ENCODE peak calls at places on chromosome 13, in nine cellular contexts. Y is neural progenitor cell, K is GM23338, W is PC-3, R is hepatocyte, Q is GM23248, O is HCT116, P is SK-N-SH, T is OCI-LY7. I is an unnamed sample. For H4K20me1, the result is how much of the 10 kb centered on the place peaks cover.

GRCh38 chr13:84418041-84418440 is 535.8 kb upstream of the SLITRK1 start:
- DNase-seq in Y (no peak), K (no peak), W (no peak), R (no peak), Q (no peak), O (no peak), P (no peak), T (no peak), I (no peak)

GRCh38 chr13:30103161-30103858 is 204.0 kb downstream of the KATNAL1 start:
- DNase-seq in Y (no peak), K (no peak), W (no peak), R (no peak), Q (no peak), O (no peak), P (no peak), T (no peak), I (no peak)

GRCh38 chr13:93260591-93260990 is 34.0 kb downstream of the GPC6 start:
- DNase-seq in Y (no peak), K (no peak), W (peak), R (no peak), Q (peak), O (no peak), P (no peak), T (no peak), I (no peak)

GRCh38 chr13:73984949-73985691 is 149.1 kb downstream of the KLF12 start:
- DNase-seq in Y (no peak), K (peak), W (no peak), R (no peak), Q (no peak), O (no peak), P (no peak), T (no peak), I (no peak)

GRCh38 chr13:20178156-20178555 is 14.6 kb downstream of the GJB2 start:
- DNase-seq in Y (no peak), K (no peak), W (no peak), R (no peak), Q (peak), O (no peak), P (no peak), T (no peak), I (no peak)

GRCh38 chr13:30676672-30677071 is 58.7 kb upstream of the ALOX5AP start:
- DNase-seq in Y (no peak), K (peak), W (peak), R (peak), Q (peak), O (no peak), P (no peak), T (no peak), I (no peak)

GRCh38 chr13:25018729-25019115 is 77.2 kb upstream of the PABPC3 start:
- DNase-seq in Y (peak), K (peak), W (no peak), R (no peak), Q (no peak), O (no peak), P (no peak), T (no peak), I (no peak)

GRCh38 chr13:75550159-75550567 is 572 bp downstream of the UCHL3 start:
- DNase-seq in Y (peak), K (peak), W (peak), R (peak), Q (peak), O (peak), P (peak), T (peak), I (peak)

GRCh38 chr13:60164490-60164889 is 762 bp upstream of the DIAPH3 start:
- DNase-seq in Y (peak), K (peak), W (peak), R (no peak), Q (peak), O (no peak), P (no peak), T (no peak), I (no peak)

GRCh38 chr13:30409911-30410704 is 12.2 kb upstream of the UBE2L5 start:
- DNase-seq in Y (no peak), K (no peak), W (peak), R (peak), Q (peak), O (no peak), P (no peak), T (no peak), I (no peak)

GRCh38 chr13:99200433-99201167 is at the start of gene UBAC2:
- DNase-seq in Y (peak), K (peak), W (peak), R (peak), Q (peak), O (peak), P (peak), T (peak), I (peak)

GRCh38 chr13:44508562-44509062 is 67.5 kb downstream of the TSC22D1 start:
- DNase-seq in Y (no peak), K (peak), W (no peak), R (no peak), Q (no peak), O (no peak), P (no peak), T (no peak), I (no peak)

GRCh38 chr13:46607768-46608553 is 55.0 kb downstream of the LRCH1 start:
- DNase-seq in Y (no peak), K (no peak), W (peak), R (peak), Q (no peak), O (peak), P (no peak), T (no peak), I (no peak)

GRCh38 chr13:80084086-80084676 is 256.7 kb downstream of the SPRY2 start:
- DNase-seq in Y (no peak), K (peak), W (peak), R (peak), Q (peak), O (no peak), P (no peak), T (no peak), I (no peak)

GRCh38 chr13:74907788-74908187 is 574.2 kb downstream of the TBC1D4 start:
- DNase-seq in Y (no peak), K (no peak), W (no peak), R (no peak), Q (no peak), O (no peak), P (no peak), T (no peak), I (no peak)

GRCh38 chr13:92463134-92463533 is 763.5 kb upstream of the GPC6 start:
- DNase-seq in Y (no peak), K (no peak), W (no peak), R (no peak), Q (no peak), O (no peak), P (no peak), T (no peak), I (no peak)

GRCh38 chr13:33191425-33192221 is 93.9 kb downstream of the STARD13 start:
- DNase-seq in Y (no peak), K (no peak), W (no peak), R (no peak), Q (peak), O (no peak), P (peak), T (no peak), I (no peak)

GRCh38 chr13:111903143-111903542 is 163.8 kb upstream of the SOX1 start:
- DNase-seq in Y (no peak), K (no peak), W (no peak), R (no peak), Q (no peak), O (no peak), P (no peak), T (no peak), I (no peak)

GRCh38 chr13:86725105-86725504 is 925.9 kb upstream of the SLITRK6 start:
- DNase-seq in Y (peak), K (peak), W (no peak), R (no peak), Q (no peak), O (no peak), P (peak), T (no peak), I (no peak)

GRCh38 chr13:59304596-59304995 is 859.1 kb downstream of the DIAPH3 start:
- DNase-seq in Y (no peak), K (no peak), W (no peak), R (no peak), Q (no peak), O (no peak), P (no peak), T (no peak), I (no peak)

GRCh38 chr13:51317262-51317661 is 22.2 kb upstream of the SERPINE3 start:
- DNase-seq in Y (no peak), K (no peak), W (peak), R (no peak), Q (peak), O (no peak), P (no peak), T (no peak), I (no peak)

GRCh38 chr13:104949840-104950805 is 1585.3 kb downstream of the EFNB2 start:
- DNase-seq in Y (no peak), K (no peak), W (peak), R (no peak), Q (no peak), O (no peak), P (no peak), T (no peak), I (no peak)

GRCh38 chr13:59677966-59678814 is 485.5 kb downstream of the DIAPH3 start:
- DNase-seq in Y (peak), K (peak), W (peak), R (peak), Q (peak), O (peak), P (peak), T (peak), I (peak)

GRCh38 chr13:109154546-109154945 is 525.1 kb downstream of the MYO16 start:
- DNase-seq in Y (no peak), K (no peak), W (no peak), R (no peak), Q (no peak), O (no peak), P (no peak), T (no peak), I (no peak)

GRCh38 chr13:113531041-113531873 is 40.7 kb upstream of the DCUN1D2 start:
- DNase-seq in Y (no peak), K (no peak), W (no peak), R (no peak), Q (no peak), O (no peak), P (no peak), T (no peak), I (no peak)

GRCh38 chr13:95784161-95784880 is 107.4 kb downstream of the DNAJC3 start:
- DNase-seq in Y (no peak), K (no peak), W (peak), R (peak), Q (peak), O (no peak), P (no peak), T (no peak), I (no peak)

GRCh38 chr13:29934531-29935308 is 84.3 kb upstream of the UBL3 start:
- DNase-seq in Y (no peak), K (no peak), W (peak), R (peak), Q (peak), O (no peak), P (no peak), T (no peak), I (no peak)

GRCh38 chr13:36859259-36859658 is 40.2 kb downstream of the RFXAP start:
- DNase-seq in Y (no peak), K (no peak), W (no peak), R (no peak), Q (no peak), O (no peak), P (no peak), T (no peak), I (no peak)

GRCh38 chr13:28320884-28321574 is 173.9 kb downstream of the FLT1 start:
- DNase-seq in Y (no peak), K (no peak), W (peak), R (no peak), Q (no peak), O (no peak), P (no peak), T (no peak), I (no peak)

GRCh38 chr13:53873558-53873957 is 844.9 kb downstream of the OLFM4 start:
- DNase-seq in Y (no peak), K (peak), W (no peak), R (no peak), Q (no peak), O (no peak), P (peak), T (no peak), I (no peak)

GRCh38 chr13:58960909-58961308 is 1202.8 kb downstream of the DIAPH3 start:
- DNase-seq in Y (peak), K (peak), W (peak), R (peak), Q (peak), O (no peak), P (peak), T (peak), I (no peak)

DNA sequence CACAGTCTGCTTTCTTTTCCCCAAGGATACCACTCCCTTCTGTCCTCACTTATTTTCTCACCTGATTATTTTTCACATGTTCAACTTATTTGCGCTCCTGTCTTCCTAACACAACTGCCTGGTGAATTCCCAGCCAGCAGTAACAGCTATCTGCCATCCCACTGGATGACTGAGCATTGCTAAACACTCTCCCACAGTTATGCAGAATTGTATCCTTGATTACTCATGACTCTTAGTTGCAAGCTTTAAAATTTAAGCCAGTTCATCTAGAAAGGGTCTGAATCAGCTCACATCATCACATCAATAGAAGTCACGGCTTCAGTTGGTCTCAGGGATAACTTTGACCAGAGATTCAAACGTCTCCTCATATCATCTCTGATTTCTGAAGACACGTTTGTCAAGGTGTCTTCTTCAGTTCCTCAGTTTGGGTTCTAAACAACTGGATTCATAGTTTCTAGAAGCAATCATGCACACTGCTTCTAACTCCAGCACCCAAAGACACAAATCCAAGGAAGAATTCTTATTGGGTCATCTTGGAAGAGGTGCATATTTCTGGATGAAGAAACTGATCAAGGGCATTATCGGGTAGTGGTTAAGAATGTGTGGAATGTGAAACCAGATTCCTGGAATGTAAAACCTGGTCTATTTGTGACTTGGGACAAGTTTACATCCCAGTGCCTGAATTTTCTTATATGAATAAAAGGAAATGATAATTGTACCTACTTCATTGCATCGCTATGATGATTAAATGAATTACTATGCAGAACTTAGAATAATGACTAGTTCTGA is 13.9 kb upstream of the DACH1 start:
- DNase-seq in Y (no peak), K (peak), W (peak), R (no peak), Q (no peak), O (no peak), P (no peak), T (no peak), I (no peak)
- TF ChIP-seq EZH2phosphoT487 in Y (no peak), K (no peak), W (no peak), R (no peak), Q (no peak), O (no peak), P (no peak), T (no peak), I (no peak)

GRCh38 chr13:91353494-91353893 is 6.0 kb downstream of the MIR17HG start:
- DNase-seq in Y (no peak), K (no peak), W (no peak), R (no peak), Q (no peak), O (no peak), P (no peak), T (peak), I (no peak)

GRCh38 chr13:91357613-91358383 is 10.3 kb downstream of the MIR17HG start:
- DNase-seq in Y (no peak), K (no peak), W (no peak), R (no peak), Q (no peak), O (no peak), P (no peak), T (peak), I (no peak)

GRCh38 chr13:91356919-91357612 is 9.6 kb downstream of the MIR17HG start:
- DNase-seq in Y (no peak), K (no peak), W (no peak), R (no peak), Q (no peak), O (no peak), P (no peak), T (peak), I (no peak)

GRCh38 chr13:91355826-91356710 is 8.6 kb downstream of the MIR17HG start:
- DNase-seq in Y (no peak), K (no peak), W (no peak), R (no peak), Q (no peak), O (no peak), P (no peak), T (peak), I (no peak)

DNA sequence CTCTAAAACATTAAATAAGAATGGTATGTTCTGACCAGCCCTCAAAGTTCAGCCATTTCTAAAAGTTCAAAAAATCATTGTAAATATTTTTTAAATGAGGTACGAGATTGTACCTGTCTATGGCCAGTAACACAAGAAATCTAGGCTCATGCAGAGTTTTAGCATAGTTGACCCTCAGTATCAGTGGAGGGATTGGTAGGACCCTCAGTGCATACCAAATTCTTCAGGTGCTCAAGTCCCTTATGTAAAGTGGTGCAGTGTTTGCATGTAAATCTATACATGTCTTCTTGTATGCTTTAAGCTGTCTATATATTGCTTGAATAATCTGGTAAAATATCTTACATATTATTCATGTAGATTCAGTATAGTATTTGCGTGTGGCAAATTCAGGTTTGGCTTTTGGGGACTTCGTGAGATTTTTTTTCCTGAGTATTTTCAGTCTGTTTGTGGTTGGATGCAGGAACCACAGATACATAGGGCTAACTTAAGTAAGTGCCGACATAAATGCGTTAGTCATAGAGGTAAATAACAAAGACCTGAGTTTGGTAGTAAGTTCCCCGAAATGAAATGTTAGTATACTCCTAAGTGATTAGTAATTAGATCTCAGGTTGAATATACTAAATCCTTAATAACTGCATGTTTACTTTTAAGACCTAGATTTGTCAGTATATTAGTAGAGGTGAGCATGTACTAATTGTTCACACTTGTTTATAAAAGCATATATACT is 7.8 kb downstream of the MIR17HG start:
- DNase-seq in Y (no peak), K (no peak), W (no peak), R (no peak), Q (no peak), O (no peak), P (no peak), T (peak), I (no peak)
- H4K20me1 ChIP-seq in Y (half or more), K (half or more), W (half or more), R (under half), Q (under half), O (under half), P (under half), T (half or more), I (under half)

GRCh38 chr13:43154083-43154739 is 130.8 kb downstream of the DNAJC15 start:
- DNase-seq in Y (no peak), K (no peak), W (peak), R (no peak), Q (no peak), O (no peak), P (no peak), T (no peak), I (no peak)
- TF ChIP-seq EZH2phosphoT487 in Y (no peak), K (no peak), W (no peak), R (no peak), Q (no peak), O (no peak), P (no peak), T (no peak), I (no peak)

GRCh38 chr13:110699148-110700145 is 6.5 kb downstream of the CARS2 start:
- DNase-seq in Y (no peak), K (no peak), W (no peak), R (no peak), Q (no peak), O (no peak), P (no peak), T (no peak), I (no peak)
- H4K20me1 ChIP-seq in Y (under half), K (under half), W (under half), R (under half), Q (under half), O (under half), P (under half), T (under half), I (under half)

GRCh38 chr13:23797276-23797903 is 91.8 kb downstream of the MIPEP start:
- DNase-seq in Y (no peak), K (no peak), W (no peak), R (no peak), Q (no peak), O (no peak), P (no peak), T (no peak), I (no peak)

GRCh38 chr13:23796546-23796945 is 92.7 kb downstream of the MIPEP start:
- DNase-seq in Y (no peak), K (no peak), W (peak), R (no peak), Q (no peak), O (no peak), P (no peak), T (no peak), I (no peak)

GRCh38 chr13:23801141-23801540 is 88.1 kb downstream of the MIPEP start:
- DNase-seq in Y (no peak), K (no peak), W (no peak), R (no peak), Q (no peak), O (no peak), P (no peak), T (no peak), I (no peak)

GRCh38 chr13:23804166-23804565 is 85.0 kb downstream of the MIPEP start:
- DNase-seq in Y (no peak), K (no peak), W (no peak), R (no peak), Q (no peak), O (no peak), P (no peak), T (no peak), I (no peak)

DNA sequence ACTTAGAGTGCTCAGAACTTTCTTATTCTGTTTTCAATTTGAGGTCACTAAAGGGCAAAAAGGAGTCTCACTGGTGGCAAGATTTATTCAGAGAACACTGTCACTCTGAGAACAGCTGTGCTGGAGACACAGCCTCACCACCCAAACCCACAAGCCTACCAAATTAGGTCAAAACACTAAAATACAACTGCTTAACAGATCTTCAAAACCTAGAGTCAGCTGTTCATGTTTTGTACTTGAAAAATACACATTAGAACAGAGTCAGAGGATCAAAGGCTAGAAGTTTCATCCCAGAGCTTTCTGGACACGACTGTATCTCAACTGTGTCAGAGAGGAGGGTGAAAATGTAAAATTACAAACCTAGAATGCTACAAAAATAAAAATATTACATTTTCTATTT is 89.3 kb downstream of the MIPEP start:
- DNase-seq in Y (no peak), K (no peak), W (no peak), R (no peak), Q (no peak), O (no peak), P (no peak), T (no peak), I (peak)
- TF ChIP-seq EZH2phosphoT487 in Y (no peak), K (no peak), W (no peak), R (no peak), Q (no peak), O (no peak), P (no peak), T (no peak), I (no peak)

GRCh38 chr13:27258637-27259377 is 7.4 kb downstream of the RPL21 start:
- DNase-seq in Y (no peak), K (no peak), W (no peak), R (no peak), Q (peak), O (no peak), P (no peak), T (no peak), I (no peak)
- H4K20me1 ChIP-seq in Y (half or more), K (under half), W (under half), R (under half), Q (under half), O (under half), P (under half), T (under half), I (under half)

DNA sequence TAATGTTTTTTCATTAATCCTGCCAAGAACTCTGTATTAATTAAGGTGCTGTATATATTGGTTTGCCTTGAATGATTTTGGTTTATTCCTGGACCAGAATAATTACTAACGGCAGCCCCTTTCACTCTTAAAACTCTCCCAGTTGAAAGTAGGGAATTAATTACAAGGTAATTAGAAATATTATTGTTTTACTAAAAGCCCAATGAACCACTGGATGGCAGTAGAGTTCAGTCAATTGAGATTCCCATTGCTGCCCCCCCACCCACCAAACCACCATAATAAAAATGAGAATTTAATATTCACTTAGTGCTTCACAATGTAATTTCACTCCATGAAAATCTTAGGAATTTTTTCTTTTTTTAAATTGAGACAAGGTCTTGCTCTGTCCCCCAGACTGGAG is 13.7 kb downstream of the WBP4 start:
- DNase-seq in Y (peak), K (peak), W (peak), R (peak), Q (peak), O (no peak), P (peak), T (peak), I (peak)
- TF ChIP-seq EZH2phosphoT487 in Y (no peak), K (no peak), W (no peak), R (no peak), Q (no peak), O (no peak), P (no peak), T (no peak), I (no peak)

I was measured in MM.1S.